ENCODE peak calls at places on chromosomes 16 and 17, in six cellular contexts. I is Caco-2, X is psoas muscle, M is GM12864, Y is astrocyte of the spinal cord, B is prostate gland. S is an unnamed sample.

GRCh38 chr16:84985079-84986065 is 26.0 kb downstream of the ZDHHC7 start:
- DNase-seq in B (no peak), Y (peak; percentile 88), M (no peak), I (no peak), X (peak; percentile 46), S (peak; percentile 89)

GRCh38 chr17:83151442-83152220 is 72.2 kb downstream of the METRNL start:
- DNase-seq in I (peak; percentile 78), Y (peak; percentile 82), X (no peak), B (no peak), M (no peak), S (no peak)

GRCh38 chr17:60145006-60145935 is 4.5 kb upstream of the CA4 start:
- DNase-seq in X (no peak), Y (no peak), M (no peak), I (no peak), B (no peak), S (no peak)

GRCh38 chr16:8798174-8798527 is 512 bp downstream of the PMM2 start:
- DNase-seq in I (no peak), X (no peak), Y (peak; percentile 3), B (no peak), M (no peak), S (peak; percentile 10)

GRCh38 chr17:82229686-82230626 is 1.1 kb downstream of the SLC16A3 start:
- DNase-seq in M (no peak), I (no peak), Y (no peak), X (peak; percentile 26), B (no peak), S (no peak)

GRCh38 chr16:73853968-73854367 is 442.6 kb upstream of the PSMD7 start:
- DNase-seq in B (no peak), M (no peak), X (no peak), Y (no peak), I (no peak), S (no peak)

GRCh38 chr16:87560428-87561199 is 41.7 kb upstream of the JPH3 start:
- DNase-seq in X (no peak), I (peak; percentile 70), M (no peak), Y (no peak), B (no peak), S (no peak)

GRCh38 chr17:19343256-19343630 is 19.3 kb downstream of the B9D1 start:
- DNase-seq in B (no peak), Y (no peak), X (no peak), I (peak; percentile 21), M (no peak), S (no peak)

GRCh38 chr17:28394717-28395116 is 11.3 kb downstream of the SLC46A1 start:
- DNase-seq in Y (peak; percentile 15), X (no peak), I (no peak), M (no peak), B (no peak), S (peak; percentile 27)

GRCh38 chr17:68512967-68513474 is 791 bp downstream of the PRKAR1A start:
- DNase-seq in I (no peak), B (no peak), Y (peak; percentile 55), M (no peak), X (peak; percentile 41), S (peak; percentile 25)

GRCh38 chr17:44297975-44298374 is 10.4 kb upstream of the RUNDC3A start:
- DNase-seq in Y (no peak), B (no peak), I (no peak), X (no peak), M (no peak), S (no peak)

GRCh38 chr17:14604920-14605599 is 304.2 kb downstream of the HS3ST3B1 start:
- DNase-seq in I (no peak), Y (no peak), B (no peak), M (no peak), X (peak; percentile 21), S (no peak)

GRCh38 chr16:79067600-79067999 is 532.9 kb downstream of the MAF start:
- DNase-seq in I (no peak), X (no peak), B (no peak), Y (no peak), M (no peak), S (no peak)

GRCh38 chr16:28098171-28098958 is 34.9 kb upstream of the GSG1L start:
- DNase-seq in I (no peak), Y (no peak), B (no peak), M (no peak), X (no peak), S (no peak)

GRCh38 chr17:17876959-17877547 is 40.3 kb upstream of the SREBF1 start:
- DNase-seq in X (peak; percentile 47), I (no peak), B (peak; percentile 49), Y (peak; percentile 56), M (no peak), S (peak; percentile 24)

GRCh38 chr17:6567528-6568185 is 11.3 kb upstream of the PITPNM3 start:
- DNase-seq in B (peak; percentile 79), Y (no peak), M (no peak), X (no peak), I (no peak), S (no peak)

GRCh38 chr16:4682084-4682581 is 11.2 kb upstream of the NUDT16L1 start:
- DNase-seq in M (no peak), X (no peak), B (no peak), Y (no peak), I (no peak), S (no peak)

GRCh38 chr16:4681471-4682083 is 11.8 kb upstream of the NUDT16L1 start:
- DNase-seq in X (no peak), M (no peak), B (no peak), Y (no peak), I (no peak), S (no peak)

GRCh38 chr16:4683255-4684029 is 9.9 kb upstream of the NUDT16L1 start:
- DNase-seq in M (no peak), I (no peak), B (no peak), X (no peak), Y (no peak), S (no peak)

GRCh38 chr16:4684030-4684715 is 9.2 kb upstream of the NUDT16L1 start:
- DNase-seq in Y (no peak), X (no peak), M (no peak), B (no peak), I (no peak), S (no peak)

DNA sequence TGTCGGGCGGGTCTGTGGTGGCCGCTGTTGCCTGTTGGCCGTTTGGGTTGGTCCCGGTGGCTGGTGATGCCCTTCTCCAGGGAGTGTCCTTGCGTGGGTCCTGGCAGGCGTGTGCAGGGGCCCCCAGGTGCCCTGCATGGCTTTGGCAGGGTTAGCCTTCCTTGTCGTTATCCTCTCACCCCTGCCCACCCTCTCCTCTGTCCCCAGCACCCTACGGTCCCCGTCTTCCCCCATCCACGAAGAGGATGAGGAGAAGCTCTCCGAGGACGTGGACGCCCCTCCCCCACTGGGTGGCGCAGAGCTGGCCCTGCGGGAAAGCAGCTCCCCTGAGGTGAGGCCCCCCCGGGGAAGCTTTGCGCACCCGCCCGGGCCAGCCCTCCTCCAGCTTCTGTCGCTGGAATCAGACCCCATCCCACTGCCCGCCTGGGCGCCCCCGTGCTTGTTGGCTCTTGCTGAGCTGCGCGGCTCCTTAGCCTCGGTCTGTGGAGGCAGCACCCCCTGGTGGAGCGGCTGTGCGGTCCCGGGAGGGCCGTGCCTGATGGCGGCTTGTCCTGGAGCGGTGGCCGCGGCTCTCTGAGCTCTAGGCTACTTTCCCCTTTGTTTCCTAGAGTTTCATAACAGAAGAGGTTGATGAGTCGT is 10.6 kb upstream of the NUDT16L1 start:
- DNase-seq in X (no peak), B (peak; percentile 64), M (no peak), I (no peak), Y (peak; percentile 39), S (no peak)
- TF ChIP-seq CTCF in X (peak; percentile 30), B (peak; percentile 9), M (no peak), I (no peak), Y (peak; percentile 64), S (peak; percentile 62)

DNA sequence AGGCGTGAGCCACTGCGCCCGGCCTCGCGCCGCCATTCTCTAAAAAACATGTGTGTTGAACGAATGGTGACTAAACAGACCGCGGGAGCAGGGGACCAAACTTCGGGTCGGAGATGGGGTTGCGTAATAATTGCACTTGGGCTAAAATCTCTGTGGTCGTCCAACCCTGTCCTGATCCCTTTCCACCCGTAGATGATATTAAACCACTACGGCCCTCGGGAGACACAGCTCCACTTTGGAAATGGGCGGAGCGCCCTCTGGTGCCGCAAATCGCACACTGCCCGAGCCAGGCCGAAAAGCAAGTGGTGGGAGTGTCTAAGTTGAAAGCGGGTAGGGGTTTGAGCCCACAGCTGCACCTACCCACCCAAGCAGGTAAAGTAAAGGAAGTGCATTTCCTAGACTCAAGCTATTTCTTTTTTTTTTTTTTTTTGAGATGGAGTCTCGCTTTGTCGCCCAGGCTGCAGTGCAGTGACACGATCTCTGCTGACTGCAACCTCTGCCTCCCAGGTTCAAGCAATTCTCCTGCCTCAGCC is 17.0 kb downstream of the CAVIN1 start:
- DNase-seq in M (no peak), I (peak; percentile 79), B (peak; percentile 74), X (peak; percentile 88), Y (peak; percentile 66), S (peak; percentile 42)
- TF ChIP-seq CTCF in M (peak; percentile 86), I (peak; percentile 86), B (peak; percentile 75), X (peak; percentile 81), Y (peak; percentile 90), S (peak; percentile 84)

GRCh38 chr17:4365103-4365627 is 1.3 kb downstream of the UBE2G1 start:
- DNase-seq in B (peak; percentile 92), Y (peak; percentile 92), M (peak; percentile 92), I (peak; percentile 81), X (peak; percentile 93), S (peak; percentile 75)

GRCh38 chr17:4358154-4358553 is 8.3 kb downstream of the UBE2G1 start:
- DNase-seq in M (no peak), X (no peak), B (no peak), Y (no peak), I (no peak), S (no peak)

GRCh38 chr17:4364622-4365041 is 1.8 kb downstream of the UBE2G1 start:
- DNase-seq in M (no peak), X (peak; percentile 25), Y (no peak), B (peak; percentile 9), I (no peak), S (no peak)

GRCh38 chr17:4365628-4366311 is 705 bp downstream of the UBE2G1 start:
- DNase-seq in X (peak; percentile 43), M (no peak), I (peak; percentile 29), Y (peak; percentile 16), B (peak; percentile 34), S (no peak)

GRCh38 chr17:4362141-4362540 is 4.3 kb downstream of the UBE2G1 start:
- DNase-seq in M (no peak), X (no peak), B (no peak), Y (no peak), I (no peak), S (no peak)
- TF ChIP-seq CTCF in M (peak; percentile 27), X (no peak), B (no peak), Y (peak; percentile 8), I (no peak), S (no peak)

DNA sequence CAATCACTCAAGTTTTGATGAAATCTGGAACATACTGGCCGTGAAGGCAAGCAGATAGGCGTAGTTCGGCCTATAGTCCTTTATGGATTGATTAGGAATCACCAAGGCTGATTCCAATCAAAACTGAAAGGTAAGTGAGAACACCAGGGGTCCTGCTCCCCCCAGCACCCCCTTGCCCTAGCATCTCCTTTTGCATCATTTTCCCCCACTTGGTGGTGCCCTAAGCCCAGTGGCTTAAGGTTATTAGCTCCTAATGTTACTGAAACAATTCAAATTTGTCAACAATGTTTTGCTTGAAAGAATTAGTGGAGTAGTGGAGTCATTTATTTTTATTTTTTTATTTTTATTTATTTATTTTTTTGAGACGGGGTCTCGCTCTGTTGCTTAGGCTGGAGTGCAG is 4.9 kb downstream of the SLFN14 start:
- DNase-seq in Y (no peak), M (no peak), B (no peak), I (no peak), X (no peak), S (no peak)
- TF ChIP-seq CTCF in Y (peak; percentile 12), M (peak; percentile 31), B (no peak), I (peak; percentile 23), X (peak; percentile 26), S (peak; percentile 49)

S was measured in HFFc6.